ENCODE peak calls at places on chromosome 2, in ten cellular contexts. One of them, this sample, is unnamed.
A peak's percentile ranks its signal among the peaks of the same experiment; 100 is the strongest.

GRCh38 chr2:61707984-61708852 is 145.6 kb downstream of the FAM161A start:
- DNase-seq in NCI-H2171 treated with DMSO at 0.1 percent for 48 hours: peak; percentile 96
- DNase-seq in NAMALWA: peak; percentile 22
- DNase-seq in mesenteric fat pad: no peak
- DNase-seq in neuronal stem cell: no peak
- DNase-seq in lung: no peak
- DNase-seq in stimulated activated CD4-positive, alpha-beta T cell treated with anti-CD3 and anti-CD28 coated beads, Interleukin-1b, Interleukin-23, amount 100 ng/mL, for 24 hours: no peak
- DNase-seq in Calu3: peak; percentile 16
- DNase-seq in GDM1: no peak
- DNase-seq in EH: peak; percentile 45
- DNase-seq in this sample: no peak

GRCh38 chr2:215447673-215448081 is 11.8 kb upstream of the FN1 start:
- DNase-seq in EH: no peak
- DNase-seq in Calu3: no peak
- DNase-seq in lung: no peak
- DNase-seq in mesenteric fat pad: no peak
- DNase-seq in neuronal stem cell: no peak
- DNase-seq in NCI-H2171 treated with DMSO at 0.1 percent for 48 hours: no peak
- DNase-seq in stimulated activated CD4-positive, alpha-beta T cell treated with anti-CD3 and anti-CD28 coated beads, Interleukin-1b, Interleukin-23, amount 100 ng/mL, for 24 hours: no peak
- DNase-seq in GDM1: no peak
- DNase-seq in NAMALWA: no peak
- DNase-seq in this sample: no peak

GRCh38 chr2:111622859-111623258 is 261.1 kb downstream of the ANAPC1 start:
- DNase-seq in Calu3: no peak
- DNase-seq in NAMALWA: no peak
- DNase-seq in EH: peak; percentile 67
- DNase-seq in neuronal stem cell: no peak
- DNase-seq in stimulated activated CD4-positive, alpha-beta T cell treated with anti-CD3 and anti-CD28 coated beads, Interleukin-1b, Interleukin-23, amount 100 ng/mL, for 24 hours: no peak
- DNase-seq in NCI-H2171 treated with DMSO at 0.1 percent for 48 hours: no peak
- DNase-seq in lung: no peak
- DNase-seq in GDM1: no peak
- DNase-seq in mesenteric fat pad: no peak
- DNase-seq in this sample: no peak

GRCh38 chr2:174681099-174681982 is 82.9 kb downstream of the CHRNA1 start:
- DNase-seq in NAMALWA: no peak
- DNase-seq in Calu3: no peak
- DNase-seq in neuronal stem cell: no peak
- DNase-seq in GDM1: no peak
- DNase-seq in mesenteric fat pad: no peak
- DNase-seq in EH: peak; percentile 62
- DNase-seq in NCI-H2171 treated with DMSO at 0.1 percent for 48 hours: no peak
- DNase-seq in stimulated activated CD4-positive, alpha-beta T cell treated with anti-CD3 and anti-CD28 coated beads, Interleukin-1b, Interleukin-23, amount 100 ng/mL, for 24 hours: no peak
- DNase-seq in lung: no peak
- DNase-seq in this sample: no peak

GRCh38 chr2:173855686-173856085 is 109.5 kb downstream of the SP3 start:
- DNase-seq in neuronal stem cell: no peak
- DNase-seq in NAMALWA: no peak
- DNase-seq in NCI-H2171 treated with DMSO at 0.1 percent for 48 hours: no peak
- DNase-seq in Calu3: no peak
- DNase-seq in GDM1: no peak
- DNase-seq in lung: no peak
- DNase-seq in stimulated activated CD4-positive, alpha-beta T cell treated with anti-CD3 and anti-CD28 coated beads, Interleukin-1b, Interleukin-23, amount 100 ng/mL, for 24 hours: no peak
- DNase-seq in mesenteric fat pad: no peak
- DNase-seq in EH: no peak
- DNase-seq in this sample: no peak

GRCh38 chr2:80461505-80462197 is 157.1 kb upstream of the LRRTM1 start:
- DNase-seq in EH: no peak
- DNase-seq in neuronal stem cell: no peak
- DNase-seq in NCI-H2171 treated with DMSO at 0.1 percent for 48 hours: no peak
- DNase-seq in Calu3: no peak
- DNase-seq in mesenteric fat pad: no peak
- DNase-seq in NAMALWA: no peak
- DNase-seq in GDM1: no peak
- DNase-seq in stimulated activated CD4-positive, alpha-beta T cell treated with anti-CD3 and anti-CD28 coated beads, Interleukin-1b, Interleukin-23, amount 100 ng/mL, for 24 hours: no peak
- DNase-seq in lung: no peak
- DNase-seq in this sample: no peak

GRCh38 chr2:233080836-233081229 is 20.7 kb downstream of the INPP5D start:
- DNase-seq in GDM1: no peak
- DNase-seq in lung: no peak
- DNase-seq in EH: no peak
- DNase-seq in mesenteric fat pad: peak; percentile 73
- DNase-seq in neuronal stem cell: no peak
- DNase-seq in NAMALWA: no peak
- DNase-seq in NCI-H2171 treated with DMSO at 0.1 percent for 48 hours: no peak
- DNase-seq in Calu3: no peak
- DNase-seq in stimulated activated CD4-positive, alpha-beta T cell treated with anti-CD3 and anti-CD28 coated beads, Interleukin-1b, Interleukin-23, amount 100 ng/mL, for 24 hours: no peak
- DNase-seq in this sample: no peak

GRCh38 chr2:229033816-229034215 is 237.3 kb downstream of the PID1 start:
- DNase-seq in NCI-H2171 treated with DMSO at 0.1 percent for 48 hours: no peak
- DNase-seq in lung: no peak
- DNase-seq in stimulated activated CD4-positive, alpha-beta T cell treated with anti-CD3 and anti-CD28 coated beads, Interleukin-1b, Interleukin-23, amount 100 ng/mL, for 24 hours: no peak
- DNase-seq in GDM1: no peak
- DNase-seq in EH: no peak
- DNase-seq in Calu3: no peak
- DNase-seq in mesenteric fat pad: no peak
- DNase-seq in neuronal stem cell: no peak
- DNase-seq in NAMALWA: no peak
- DNase-seq in this sample: no peak

GRCh38 chr2:28394331-28394877 is 1.7 kb downstream of the FOSL2 start:
- DNase-seq in GDM1: no peak
- DNase-seq in mesenteric fat pad: no peak
- DNase-seq in EH: peak; percentile 75
- DNase-seq in lung: peak; percentile 53
- DNase-seq in Calu3: peak; percentile 67
- DNase-seq in neuronal stem cell: no peak
- DNase-seq in NAMALWA: no peak
- DNase-seq in NCI-H2171 treated with DMSO at 0.1 percent for 48 hours: no peak
- DNase-seq in stimulated activated CD4-positive, alpha-beta T cell treated with anti-CD3 and anti-CD28 coated beads, Interleukin-1b, Interleukin-23, amount 100 ng/mL, for 24 hours: no peak
- DNase-seq in this sample: no peak